ENCODE peak calls at places on chromosome 1, in eight cellular contexts. Q, V, J, X, C, W, E and I are unnamed samples.

GRCh38 chr1:9317591-9318331 is 25.1 kb downstream of the SPSB1 start:
- DNase-seq in Q (no peak), V (no peak), J (peak; percentile 38), X (no peak), C (no peak), W (no peak), E (no peak), I (peak; percentile 67)

GRCh38 chr1:42931108-42931539 is 27.5 kb downstream of the SLC2A1 start:
- DNase-seq in Q (no peak), V (peak; percentile 82), J (peak; percentile 73), X (no peak), C (peak; percentile 88), W (no peak), E (peak; percentile 64), I (no peak)

GRCh38 chr1:91765880-91766443 is 120.0 kb downstream of the TGFBR3 start:
- DNase-seq in Q (no peak), V (no peak), J (no peak), X (no peak), C (no peak), W (no peak), E (no peak), I (no peak)

GRCh38 chr1:29672416-29672815 is 436.1 kb downstream of the PTPRU start:
- DNase-seq in Q (no peak), V (no peak), J (no peak), X (no peak), C (peak; percentile 10), W (no peak), E (no peak), I (no peak)

GRCh38 chr1:226820935-226821718 is 49.3 kb upstream of the PSEN2 start:
- DNase-seq in Q (peak; percentile 84), V (no peak), J (peak; percentile 43), X (peak; percentile 91), C (no peak), W (peak; percentile 91), E (no peak), I (peak; percentile 78)

GRCh38 chr1:229070168-229070567 is 200.7 kb upstream of the RAB4A start:
- DNase-seq in Q (peak; percentile 96), V (no peak), J (no peak), X (peak; percentile 18), C (no peak), W (peak; percentile 94), E (no peak), I (peak; percentile 91)

GRCh38 chr1:169890761-169891538 is 2.7 kb downstream of the SCYL3 start:
- DNase-seq in Q (no peak), V (peak; percentile 56), J (peak; percentile 65), X (no peak), C (peak; percentile 60), W (no peak), E (peak; percentile 15), I (no peak)

GRCh38 chr1:109447524-109447923 is 18.8 kb upstream of the SYPL2 start:
- DNase-seq in Q (no peak), V (no peak), J (no peak), X (no peak), C (no peak), W (no peak), E (no peak), I (no peak)